ENCODE peak calls at places on chromosomes 13 and 19, in nine cellular contexts. B is stomach, E is aorta, D is fibroblast of lung, J is cardiac muscle cell, S is esophagus squamous epithelium, I is heart right ventricle, V is A549, Q is uterus. U is an unnamed sample.
A peak's percentile ranks its signal among the peaks of the same experiment; 100 is the strongest.

GRCh38 chr13:50917572-50917971 is 8.0 kb downstream of the RNASEH2B start:
- DNase-seq in B (no peak), E (no peak), D (no peak), J (peak; percentile 12), S (no peak), I (no peak), V (no peak), Q (no peak), U (no peak)

GRCh38 chr13:45615501-45616101 is at the start of gene ERICH6B:
- DNase-seq in B (no peak), E (no peak), D (peak; percentile 36), J (peak; percentile 70), S (no peak), I (no peak), V (no peak), Q (peak; percentile 17), U (peak; percentile 53)

GRCh38 chr19:2352121-2352520 is 7.9 kb upstream of the TMPRSS9 start:
- DNase-seq in B (no peak), E (no peak), D (no peak), J (no peak), S (no peak), I (no peak), V (no peak), Q (no peak), U (no peak)

GRCh38 chr13:81393686-81394085 is 1052.8 kb upstream of the SPRY2 start:
- DNase-seq in B (no peak), E (no peak), D (no peak), J (no peak), S (no peak), I (no peak), V (no peak), Q (no peak), U (no peak)

GRCh38 chr13:54750521-54750920 is 1721.9 kb downstream of the OLFM4 start:
- DNase-seq in B (no peak), E (no peak), D (no peak), J (peak; percentile 6), S (no peak), I (no peak), V (no peak), Q (no peak), U (no peak)

GRCh38 chr19:35755550-35756371 is 1.1 kb downstream of the HSPB6 start:
- DNase-seq in B (peak; percentile 60), E (peak; percentile 96), D (no peak), J (no peak), S (no peak), I (peak; percentile 88), V (no peak), Q (peak; percentile 97), U (no peak)

GRCh38 chr13:92303428-92303827 is 905.0 kb downstream of the GPC5 start:
- DNase-seq in B (no peak), E (no peak), D (peak; percentile 45), J (no peak), S (no peak), I (no peak), V (no peak), Q (no peak), U (no peak)

GRCh38 chr13:52399708-52400107 is 6.3 kb downstream of the THSD1 start:
- DNase-seq in B (no peak), E (no peak), D (no peak), J (no peak), S (no peak), I (no peak), V (no peak), Q (no peak), U (no peak)

GRCh38 chr13:73138276-73138950 is 79.6 kb downstream of the KLF5 start:
- DNase-seq in B (peak; percentile 69), E (no peak), D (peak; percentile 77), J (no peak), S (no peak), I (no peak), V (peak; percentile 52), Q (no peak), U (no peak)

GRCh38 chr19:18432275-18433038 is 5.5 kb downstream of the ISYNA1 start:
- DNase-seq in B (no peak), E (no peak), D (no peak), J (no peak), S (no peak), I (no peak), V (no peak), Q (no peak), U (no peak)

GRCh38 chr19:18434411-18435184 is 3.3 kb downstream of the ISYNA1 start:
- DNase-seq in B (no peak), E (no peak), D (no peak), J (no peak), S (no peak), I (no peak), V (no peak), Q (no peak), U (no peak)

GRCh38 chr19:18431351-18432197 is 6.4 kb downstream of the ISYNA1 start:
- DNase-seq in B (no peak), E (no peak), D (no peak), J (no peak), S (no peak), I (no peak), V (no peak), Q (no peak), U (no peak)

GRCh38 chr19:18433735-18434398 is 4.1 kb downstream of the ISYNA1 start:
- DNase-seq in B (no peak), E (no peak), D (no peak), J (peak; percentile 55), S (no peak), I (no peak), V (no peak), Q (no peak), U (no peak)

GRCh38 chr19:18433039-18433691 is 4.8 kb downstream of the ISYNA1 start:
- DNase-seq in B (no peak), E (no peak), D (no peak), J (no peak), S (no peak), I (no peak), V (no peak), Q (peak; percentile 64), U (peak; percentile 25)
- H3K27ac ChIP-seq in B (peak overlapping the region; percentile 33), E (no peak overlapping the region), D (no peak overlapping the region), J (peak overlapping the region; percentile 61), S (peak overlapping the region; percentile 9), I (peak overlapping the region; percentile 56), V (no peak overlapping the region), Q (peak overlapping the region; percentile 77), U (peak overlapping the region; percentile 52)

GRCh38 chr13:99542788-99543406 is 41.6 kb downstream of the TM9SF2 start:
- DNase-seq in B (no peak), E (no peak), D (no peak), J (no peak), S (peak; percentile 4), I (no peak), V (no peak), Q (no peak), U (no peak)

GRCh38 chr13:99536023-99536422 is 34.8 kb downstream of the TM9SF2 start:
- DNase-seq in B (no peak), E (no peak), D (no peak), J (no peak), S (no peak), I (no peak), V (no peak), Q (no peak), U (no peak)

GRCh38 chr13:99545979-99546378 is 44.7 kb downstream of the TM9SF2 start:
- DNase-seq in B (no peak), E (no peak), D (no peak), J (no peak), S (no peak), I (no peak), V (no peak), Q (no peak), U (no peak)

GRCh38 chr13:99540530-99540929 is 39.3 kb downstream of the TM9SF2 start:
- DNase-seq in B (no peak), E (no peak), D (peak; percentile 3), J (no peak), S (no peak), I (no peak), V (no peak), Q (no peak), U (no peak)
- H3K27ac ChIP-seq in B (no peak overlapping the region), E (no peak overlapping the region), D (no peak overlapping the region), J (no peak overlapping the region), S (no peak overlapping the region), I (no peak overlapping the region), V (no peak overlapping the region), Q (no peak overlapping the region), U (no peak overlapping the region)

GRCh38 chr19:4369109-4369887 is 25.9 kb downstream of the MPND start:
- DNase-seq in B (peak; percentile 83), E (no peak), D (peak; percentile 56), J (no peak), S (no peak), I (peak; percentile 64), V (no peak), Q (peak; percentile 62), U (no peak)
- H3K27ac ChIP-seq in B (peak overlapping the region; percentile 85), E (no peak overlapping the region), D (peak overlapping the region; percentile 52), J (no peak overlapping the region), S (peak overlapping the region; percentile 92), I (peak overlapping the region; percentile 93), V (peak overlapping the region; percentile 59), Q (peak overlapping the region; percentile 63), U (peak overlapping the region; percentile 52)

GRCh38 chr13:40483601-40484000 is 182.8 kb downstream of the FOXO1 start:
- DNase-seq in B (no peak), E (no peak), D (no peak), J (no peak), S (no peak), I (peak; percentile 44), V (no peak), Q (no peak), U (no peak)

GRCh38 chr13:40485611-40486517 is 180.6 kb downstream of the FOXO1 start:
- DNase-seq in B (no peak), E (no peak), D (no peak), J (no peak), S (no peak), I (no peak), V (no peak), Q (no peak), U (no peak)

GRCh38 chr13:40484101-40484800 is 182.2 kb downstream of the FOXO1 start:
- DNase-seq in B (no peak), E (no peak), D (no peak), J (no peak), S (no peak), I (no peak), V (no peak), Q (no peak), U (no peak)

GRCh38 chr13:40486518-40487163 is 179.8 kb downstream of the FOXO1 start:
- DNase-seq in B (no peak), E (no peak), D (no peak), J (no peak), S (no peak), I (no peak), V (no peak), Q (no peak), U (no peak)

DNA sequence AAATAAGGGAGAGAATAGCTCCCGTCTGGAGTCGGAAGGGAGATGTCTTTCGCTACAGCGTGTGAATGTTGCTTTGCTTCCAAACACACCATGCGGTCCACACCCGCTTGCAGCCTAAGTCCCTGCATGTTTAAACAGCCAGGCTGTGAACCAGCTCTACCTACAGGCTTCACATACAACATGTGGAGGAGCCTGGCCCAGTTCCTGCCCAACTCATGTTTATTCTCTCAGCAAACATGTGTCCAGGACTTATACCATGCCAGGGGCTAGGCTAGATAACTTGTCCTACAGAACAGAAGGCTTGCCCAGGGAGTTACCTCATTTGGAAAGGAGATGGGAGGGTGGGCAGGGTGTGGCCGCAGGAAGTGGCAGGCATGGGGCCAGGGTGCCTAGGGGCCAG is 181.5 kb downstream of the FOXO1 start:
- DNase-seq in B (no peak), E (no peak), D (no peak), J (no peak), S (no peak), I (no peak), V (no peak), Q (no peak), U (no peak)
- H3K27ac ChIP-seq in B (no peak overlapping the region), E (no peak overlapping the region), D (no peak overlapping the region), J (no peak overlapping the region), S (no peak overlapping the region), I (peak overlapping the region; percentile 69), V (no peak overlapping the region), Q (no peak overlapping the region), U (no peak overlapping the region)

U was measured in caudate nucleus.